ENCODE peak calls at places on chromosomes 1 and 21, in eight cellular contexts. G, Z, B, I, O, W, M and H are unnamed samples.
A peak's percentile ranks its signal among the peaks of the same experiment; 100 is the strongest.

GRCh38 chr1:248759644-248760043 is 4.1 kb upstream of the LYPD8 start:
- DNase-seq in G (no peak), Z (no peak), B (no peak), I (no peak), O (no peak), W (no peak), M (no peak), H (no peak)

GRCh38 chr1:88150330-88150729 is 533.7 kb upstream of the PKN2 start:
- DNase-seq in G (no peak), Z (no peak), B (no peak), I (no peak), O (no peak), W (no peak), M (no peak), H (no peak)

GRCh38 chr1:185886046-185886445 is 151.9 kb downstream of the HMCN1 start:
- DNase-seq in G (no peak), Z (no peak), B (no peak), I (no peak), O (no peak), W (no peak), M (no peak), H (no peak)

GRCh38 chr1:9375912-9376311 is 83.2 kb downstream of the SPSB1 start:
- DNase-seq in G (peak; percentile 80), Z (no peak), B (no peak), I (no peak), O (peak; percentile 55), W (no peak), M (no peak), H (no peak)

GRCh38 chr1:25623731-25624130 is 7.1 kb downstream of the MAN1C1 start:
- DNase-seq in G (no peak), Z (no peak), B (no peak), I (no peak), O (no peak), W (no peak), M (no peak), H (no peak)

GRCh38 chr1:192951961-192952460 is 107.1 kb downstream of the UCHL5 start:
- DNase-seq in G (no peak), Z (peak; percentile 15), B (peak; percentile 10), I (peak; percentile 85), O (no peak), W (peak; percentile 74), M (peak; percentile 77), H (no peak)

GRCh38 chr1:16396591-16396990 is 29.5 kb downstream of the SZRD1 start:
- DNase-seq in G (no peak), Z (no peak), B (no peak), I (peak; percentile 94), O (no peak), W (peak; percentile 71), M (peak; percentile 67), H (no peak)

GRCh38 chr1:76511226-76511625 is 356.1 kb upstream of the ST6GALNAC5 start:
- DNase-seq in G (no peak), Z (no peak), B (no peak), I (no peak), O (no peak), W (no peak), M (no peak), H (no peak)

GRCh38 chr1:240188139-240188538 is 96.5 kb downstream of the FMN2 start:
- DNase-seq in G (no peak), Z (no peak), B (no peak), I (no peak), O (no peak), W (no peak), M (no peak), H (no peak)

GRCh38 chr1:63936276-63936675 is 162.5 kb downstream of the ROR1 start:
- DNase-seq in G (no peak), Z (no peak), B (no peak), I (no peak), O (no peak), W (no peak), M (no peak), H (no peak)

GRCh38 chr1:156510709-156511108 is 10.1 kb upstream of the MEF2D start:
- DNase-seq in G (no peak), Z (no peak), B (no peak), I (peak; percentile 98), O (peak; percentile 85), W (peak; percentile 99), M (peak; percentile 85), H (no peak)

GRCh38 chr1:58397187-58397820 is 149.2 kb downstream of the OMA1 start:
- DNase-seq in G (no peak), Z (no peak), B (no peak), I (peak; percentile 8), O (no peak), W (no peak), M (peak; percentile 87), H (no peak)

GRCh38 chr21:46273341-46273740 is 12.1 kb downstream of the MCM3AP start:
- DNase-seq in G (no peak), Z (no peak), B (no peak), I (no peak), O (no peak), W (no peak), M (no peak), H (no peak)

GRCh38 chr1:202275061-202275770 is 66.5 kb downstream of the UBE2T start:
- DNase-seq in G (no peak), Z (no peak), B (no peak), I (no peak), O (no peak), W (no peak), M (no peak), H (no peak)
- TF ChIP-seq CTCF in G (no peak), Z (no peak), B (no peak), I (no peak), O (no peak), W (no peak), M (no peak), H (no peak)

DNA sequence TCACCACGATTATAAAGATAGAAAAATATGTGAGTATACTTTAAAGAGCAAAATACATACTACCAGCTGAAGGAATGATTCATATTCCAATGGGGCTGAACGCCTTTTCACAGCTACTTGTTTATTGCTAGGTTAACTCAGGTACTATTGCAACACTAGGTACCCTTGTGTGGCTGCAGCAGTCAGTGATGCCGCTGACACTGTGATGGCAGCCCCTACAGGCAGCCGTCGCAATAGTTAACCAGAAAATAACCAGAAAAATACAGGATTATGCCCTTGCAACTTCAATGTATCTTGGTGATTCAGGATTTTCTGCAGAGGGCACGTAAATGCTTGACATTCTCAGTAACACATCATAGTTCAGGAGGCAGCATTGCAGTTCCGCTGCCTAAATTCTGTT is 1.6 kb upstream of the MARK1 start:
- DNase-seq in G (no peak), Z (no peak), B (no peak), I (peak; percentile 60), O (no peak), W (no peak), M (no peak), H (no peak)
- TF ChIP-seq CTCF in G (no peak), Z (no peak), B (no peak), I (peak; percentile 18), O (no peak), W (no peak), M (no peak), H (peak; percentile 66)

GRCh38 chr1:102172200-102172599 is 175.5 kb upstream of the OLFM3 start:
- DNase-seq in G (no peak), Z (no peak), B (no peak), I (no peak), O (no peak), W (no peak), M (no peak), H (no peak)

GRCh38 chr1:102178483-102178882 is 181.8 kb upstream of the OLFM3 start:
- DNase-seq in G (no peak), Z (no peak), B (no peak), I (no peak), O (no peak), W (no peak), M (no peak), H (no peak)

DNA sequence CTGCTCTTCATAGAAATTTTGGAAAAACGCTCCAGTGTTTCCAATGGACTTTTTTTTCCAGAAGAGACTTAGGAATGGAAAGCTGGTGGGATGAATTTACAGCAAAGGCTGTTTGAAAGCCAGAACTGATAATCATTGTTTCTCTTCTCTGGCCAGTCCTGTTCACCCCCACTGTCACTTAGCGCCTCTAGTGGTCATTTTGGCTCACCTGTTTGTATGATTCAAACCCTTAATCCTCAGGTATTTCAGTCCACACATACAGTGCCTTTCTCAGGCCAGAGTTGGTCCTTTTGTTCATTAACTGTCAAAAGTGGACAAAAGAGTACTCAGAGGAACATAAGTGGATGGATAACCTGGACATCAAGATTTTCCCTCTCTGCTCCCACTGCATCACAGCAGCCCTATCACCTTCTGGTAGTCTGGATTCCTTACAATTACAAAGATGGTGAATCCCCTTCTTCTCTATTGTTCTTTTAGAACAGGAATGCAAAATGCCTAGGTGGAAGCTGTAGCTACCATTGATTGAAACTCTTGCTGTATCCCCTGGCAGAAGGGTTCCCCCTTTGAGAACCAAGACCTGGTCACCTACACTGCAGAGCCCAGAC is 177.6 kb upstream of the OLFM3 start:
- DNase-seq in G (no peak), Z (no peak), B (peak; percentile 16), I (peak; percentile 37), O (no peak), W (no peak), M (no peak), H (no peak)
- TF ChIP-seq CTCF in G (no peak), Z (peak; percentile 61), B (peak; percentile 82), I (peak; percentile 33), O (no peak), W (no peak), M (peak; percentile 39), H (peak; percentile 65)

GRCh38 chr1:168386492-168386891 is 105.8 kb downstream of the TBX19 start:
- DNase-seq in G (no peak), Z (no peak), B (no peak), I (no peak), O (no peak), W (no peak), M (no peak), H (no peak)

GRCh38 chr1:168390261-168390660 is 109.6 kb downstream of the TBX19 start:
- DNase-seq in G (no peak), Z (no peak), B (no peak), I (peak; percentile 61), O (no peak), W (no peak), M (no peak), H (no peak)

GRCh38 chr1:168387781-168388760 is 107.4 kb downstream of the TBX19 start:
- DNase-seq in G (no peak), Z (no peak), B (no peak), I (no peak), O (no peak), W (no peak), M (no peak), H (no peak)

GRCh38 chr1:168391759-168392681 is 111.3 kb downstream of the TBX19 start:
- DNase-seq in G (no peak), Z (no peak), B (no peak), I (peak; percentile 97), O (no peak), W (peak; percentile 86), M (no peak), H (no peak)

DNA sequence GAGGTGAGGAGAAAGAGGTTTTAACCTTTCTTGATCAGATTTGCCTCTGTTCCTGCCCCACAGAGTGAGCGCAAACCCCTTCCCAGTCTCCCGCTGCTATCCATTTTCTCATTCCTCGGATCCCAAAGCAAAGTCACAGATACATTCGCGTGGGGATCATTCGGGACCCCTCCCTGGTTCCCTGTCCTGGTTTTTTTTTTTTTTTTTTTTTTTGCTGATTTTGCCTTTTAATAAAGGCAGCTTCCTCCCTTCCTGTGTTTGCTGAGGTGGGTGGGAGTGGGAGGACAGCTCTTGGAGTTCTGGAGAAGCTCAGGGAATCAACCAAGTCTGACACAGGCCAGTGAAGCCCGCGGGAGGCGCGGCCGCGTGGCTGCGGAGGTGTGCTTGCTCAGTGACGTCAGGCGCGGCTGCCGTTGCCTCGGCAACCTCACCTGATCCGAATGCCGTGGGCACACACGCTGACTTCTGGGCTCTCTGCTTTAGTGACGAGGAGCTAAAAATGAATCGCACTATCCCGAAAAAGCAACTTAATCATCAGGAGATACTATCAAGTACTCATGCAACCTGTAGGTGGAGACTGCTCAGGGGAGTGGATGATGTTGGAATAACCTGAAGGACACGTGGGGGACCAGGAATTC is 106.4 kb downstream of the TBX19 start:
- DNase-seq in G (peak; percentile 93), Z (peak; percentile 36), B (peak; percentile 53), I (peak; percentile 76), O (no peak), W (peak; percentile 73), M (no peak), H (peak; percentile 77)
- TF ChIP-seq CTCF in G (no peak), Z (no peak), B (no peak), I (peak; percentile 16), O (no peak), W (no peak), M (no peak), H (peak; percentile 35)